ENCODE peak calls at places on chromosomes 5 and 9, in nine cellular contexts. V is WTC11; G is GM12865; U is stimulated activated CD8-positive, alpha-beta memory T cell treated with anti-CD3 and anti-CD28 coated beads, Interleukin-15, amount 100 ng/mL, for 24 hours; M is cardiac septum; X is OCI-LY7; Q is mesothelial cell of epicardium; P is activated naive CD8-positive, alpha-beta T cell treated with anti-CD3 and anti-CD28 coated beads for 36 hours; S is putamen. H is an unnamed sample.

GRCh38 chr9:136147890-136148714 is 29.4 kb upstream of the TMEM250 start:
- DNase-seq in V (peak; percentile 29), G (no peak), U (no peak), M (no peak), X (no peak), Q (peak; percentile 14), P (no peak), S (no peak), H (no peak)

GRCh38 chr9:88477300-88477751 is 57.7 kb upstream of the NXNL2 start:
- DNase-seq in V (no peak), G (no peak), U (no peak), M (no peak), X (no peak), Q (no peak), P (no peak), S (no peak), H (no peak)

GRCh38 chr5:72191404-72191803 is 84.1 kb downstream of the MAP1B start:
- DNase-seq in V (no peak), G (no peak), U (no peak), M (no peak), X (no peak), Q (no peak), P (no peak), S (no peak), H (no peak)

GRCh38 chr5:87954121-87954520 is 314.5 kb downstream of the TMEM161B start:
- DNase-seq in V (no peak), G (no peak), U (no peak), M (no peak), X (no peak), Q (no peak), P (no peak), S (no peak), H (no peak)

GRCh38 chr9:88572684-88573083 is 37.7 kb downstream of the NXNL2 start:
- DNase-seq in V (no peak), G (no peak), U (no peak), M (no peak), X (no peak), Q (no peak), P (no peak), S (no peak), H (no peak)

GRCh38 chr9:91835632-91836031 is 114.4 kb downstream of the ROR2 start:
- DNase-seq in V (no peak), G (no peak), U (no peak), M (no peak), X (peak; percentile 46), Q (no peak), P (no peak), S (no peak), H (no peak)

GRCh38 chr9:110105107-110105506 is 102.9 kb downstream of the C9orf152 start:
- DNase-seq in V (no peak), G (no peak), U (no peak), M (no peak), X (no peak), Q (no peak), P (no peak), S (no peak), H (no peak)

GRCh38 chr5:33148076-33148501 is 292.7 kb upstream of the TARS1 start:
- DNase-seq in V (no peak), G (no peak), U (no peak), M (no peak), X (no peak), Q (no peak), P (no peak), S (no peak), H (no peak)

GRCh38 chr5:55172937-55173695 is at the start of gene CDC20B:
- DNase-seq in V (peak; percentile 79), G (peak; percentile 71), U (peak; percentile 66), M (peak; percentile 79), X (peak; percentile 83), Q (peak; percentile 77), P (peak; percentile 87), S (peak; percentile 53), H (peak; percentile 31)

GRCh38 chr9:109931623-109932022 is 151.6 kb downstream of the PALM2AKAP2 start:
- DNase-seq in V (no peak), G (no peak), U (no peak), M (no peak), X (no peak), Q (no peak), P (no peak), S (no peak), H (no peak)

GRCh38 chr9:131608469-131609115 is 63.3 kb downstream of the PRRT1B start:
- DNase-seq in V (peak; percentile 64), G (no peak), U (no peak), M (no peak), X (no peak), Q (peak; percentile 49), P (no peak), S (no peak), H (no peak)

GRCh38 chr9:123419721-123420559 is 63.9 kb downstream of the CRB2 start:
- DNase-seq in V (no peak), G (no peak), U (no peak), M (peak; percentile 66), X (no peak), Q (no peak), P (no peak), S (no peak), H (no peak)

GRCh38 chr9:4738866-4739586 is 2.0 kb downstream of the AK3 start:
- DNase-seq in V (no peak), G (no peak), U (no peak), M (no peak), X (no peak), Q (no peak), P (no peak), S (no peak), H (no peak)

GRCh38 chr5:68169898-68170297 is 45.7 kb upstream of the PIK3R1 start:
- DNase-seq in V (no peak), G (no peak), U (no peak), M (no peak), X (no peak), Q (no peak), P (no peak), S (no peak), H (no peak)

GRCh38 chr9:131279927-131280530 is 3.7 kb upstream of the FAM78A start:
- DNase-seq in V (no peak), G (no peak), U (no peak), M (no peak), X (no peak), Q (no peak), P (no peak), S (no peak), H (no peak)

GRCh38 chr5:8906303-8906967 is 639.4 kb downstream of the SEMA5A start:
- DNase-seq in V (no peak), G (no peak), U (no peak), M (no peak), X (no peak), Q (no peak), P (no peak), S (no peak), H (no peak)

GRCh38 chr9:108272350-108272899 is 583.4 kb downstream of the ACTL7B start:
- DNase-seq in V (peak; percentile 56), G (peak; percentile 40), U (no peak), M (no peak), X (peak; percentile 2), Q (no peak), P (no peak), S (peak; percentile 52), H (peak; percentile 68)

GRCh38 chr5:43336159-43336558 is 22.9 kb upstream of the HMGCS1 start:
- DNase-seq in V (no peak), G (peak; percentile 33), U (no peak), M (no peak), X (no peak), Q (no peak), P (peak; percentile 24), S (no peak), H (no peak)

GRCh38 chr5:34620185-34620584 is 35.9 kb upstream of the RAI14 start:
- DNase-seq in V (no peak), G (no peak), U (no peak), M (no peak), X (no peak), Q (no peak), P (no peak), S (no peak), H (no peak)

GRCh38 chr5:17248999-17249634 is 31.7 kb downstream of the BASP1 start:
- DNase-seq in V (no peak), G (no peak), U (no peak), M (no peak), X (no peak), Q (no peak), P (no peak), S (no peak), H (no peak)

GRCh38 chr5:171428168-171428658 is 8.8 kb downstream of the FGF18 start:
- DNase-seq in V (no peak), G (no peak), U (no peak), M (peak; percentile 54), X (no peak), Q (no peak), P (no peak), S (no peak), H (no peak)

GRCh38 chr9:106535439-106535838 is 327.5 kb upstream of the ZNF462 start:
- DNase-seq in V (no peak), G (no peak), U (no peak), M (no peak), X (no peak), Q (no peak), P (no peak), S (peak; percentile 41), H (no peak)

GRCh38 chr5:159224471-159224870 is 15.1 kb upstream of the RNF145 start:
- DNase-seq in V (no peak), G (no peak), U (no peak), M (no peak), X (no peak), Q (no peak), P (no peak), S (no peak), H (no peak)

GRCh38 chr9:97474373-97474925 is 27.0 kb upstream of the TMOD1 start:
- DNase-seq in V (no peak), G (no peak), U (no peak), M (no peak), X (no peak), Q (no peak), P (no peak), S (no peak), H (no peak)

GRCh38 chr9:99000480-99001395 is 57.0 kb downstream of the COL15A1 start:
- DNase-seq in V (no peak), G (peak; percentile 70), U (no peak), M (no peak), X (peak; percentile 75), Q (no peak), P (peak; percentile 39), S (peak; percentile 33), H (peak; percentile 67)

GRCh38 chr5:54758038-54758437 is 227.4 kb downstream of the ESM1 start:
- DNase-seq in V (no peak), G (no peak), U (no peak), M (no peak), X (no peak), Q (no peak), P (no peak), S (no peak), H (peak; percentile 22)

GRCh38 chr5:122286547-122286946 is 25.5 kb upstream of the SNCAIP start:
- DNase-seq in V (no peak), G (no peak), U (no peak), M (no peak), X (no peak), Q (no peak), P (no peak), S (no peak), H (no peak)

GRCh38 chr5:1633605-1634336 is 110.0 kb upstream of the LPCAT1 start:
- DNase-seq in V (peak; percentile 76), G (peak; percentile 91), U (peak; percentile 62), M (peak; percentile 93), X (peak; percentile 89), Q (no peak), P (peak; percentile 89), S (peak; percentile 76), H (peak; percentile 73)

GRCh38 chr9:111839387-111839786 is 44.6 kb upstream of the SHOC1 start:
- DNase-seq in V (no peak), G (peak; percentile 77), U (no peak), M (no peak), X (no peak), Q (no peak), P (no peak), S (no peak), H (no peak)

GRCh38 chr5:110258460-110258859 is 468.0 kb downstream of the TMEM232 start:
- DNase-seq in V (no peak), G (no peak), U (no peak), M (no peak), X (no peak), Q (no peak), P (no peak), S (no peak), H (no peak)

GRCh38 chr5:68273717-68274409 is 58.3 kb downstream of the PIK3R1 start:
- DNase-seq in V (no peak), G (peak; percentile 67), U (no peak), M (no peak), X (no peak), Q (no peak), P (no peak), S (no peak), H (no peak)

H was measured in globus pallidus.